ENCODE peak calls at places on chromosomes 11 and 22, in seven cellular contexts. A is adipocyte; T is right lobe of liver; Z is CD4-positive, alpha-beta T cell; X is neural progenitor cell; U is WERI-Rb-1; G is left ventricle myocardium inferior. J is an unnamed sample. For H3K9me3, the result is how much of the 10 kb centered on the place peaks cover.

GRCh38 chr22:23783496-23784167 is 3.1 kb upstream of the SMARCB1 start:
- DNase-seq in A (no peak), T (no peak), Z (no peak), X (no peak), U (no peak), G (no peak), J (no peak)

GRCh38 chr11:121761171-121761570 is 308.4 kb upstream of the SORL1-AS1 start:
- DNase-seq in A (no peak), T (no peak), Z (no peak), X (no peak), U (no peak), G (no peak), J (no peak)

GRCh38 chr11:35419713-35420333 is 465 bp upstream of the SLC1A2 start:
- DNase-seq in A (no peak), T (no peak), Z (no peak), X (peak), U (peak), G (peak), J (no peak)

GRCh38 chr11:88246680-88247079 is 71.4 kb upstream of the RAB38 start:
- DNase-seq in A (peak), T (no peak), Z (no peak), X (no peak), U (no peak), G (no peak), J (peak)

GRCh38 chr11:9726313-9727022 is 62.6 kb downstream of the SWAP70 start:
- DNase-seq in A (peak), T (no peak), Z (no peak), X (no peak), U (no peak), G (no peak), J (no peak)

GRCh38 chr22:30720263-30720837 is 25.7 kb downstream of the OSBP2 start:
- DNase-seq in A (no peak), T (no peak), Z (no peak), X (no peak), U (no peak), G (no peak), J (no peak)

GRCh38 chr11:69836401-69836800 is 17.2 kb upstream of the FGF3 start:
- DNase-seq in A (no peak), T (no peak), Z (no peak), X (no peak), U (no peak), G (no peak), J (no peak)

GRCh38 chr11:34839969-34840368 is 76.2 kb downstream of the APIP start:
- DNase-seq in A (no peak), T (no peak), Z (no peak), X (no peak), U (no peak), G (no peak), J (no peak)

GRCh38 chr11:7686761-7687160 is 13.5 kb upstream of the CYB5R2 start:
- DNase-seq in A (no peak), T (no peak), Z (no peak), X (no peak), U (no peak), G (no peak), J (no peak)

GRCh38 chr11:102435688-102436087 is 16.9 kb downstream of the TMEM123 start:
- DNase-seq in A (no peak), T (no peak), Z (no peak), X (no peak), U (no peak), G (no peak), J (no peak)
- H3K9me3 ChIP-seq in A (under half), T (under half), Z (under half), X (under half), U (under half), G (under half), J (under half)

DNA sequence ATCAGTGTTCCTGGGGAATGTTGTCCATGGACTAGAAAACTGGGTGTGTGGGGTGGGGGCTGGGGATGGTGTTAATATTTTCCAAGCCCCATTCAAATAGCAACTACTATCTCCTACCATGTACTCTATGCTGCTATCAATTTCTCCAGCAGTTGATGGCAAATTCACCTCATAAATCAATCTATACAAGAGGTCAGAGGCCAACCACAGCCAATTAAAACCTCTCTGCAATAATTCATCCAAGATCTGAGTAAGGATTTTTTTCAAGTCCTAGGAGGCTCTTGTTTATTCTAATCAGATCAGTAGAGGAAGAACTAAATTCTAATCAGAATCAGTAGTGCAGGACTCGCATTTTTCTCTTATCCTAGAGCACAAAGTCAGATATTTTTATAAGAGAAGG is 73.4 kb upstream of the WT1 start:
- DNase-seq in A (no peak), T (no peak), Z (no peak), X (no peak), U (no peak), G (no peak), J (no peak)
- H3K9me3 ChIP-seq in A (under half), T (under half), Z (under half), X (under half), U (under half), G (under half), J (under half)

GRCh38 chr11:5349550-5349949 is 1.8 kb upstream of the OR51B6 start:
- DNase-seq in A (no peak), T (no peak), Z (no peak), X (no peak), U (no peak), G (no peak), J (no peak)

GRCh38 chr11:5345831-5346230 is 2.5 kb upstream of the OR51B5 start:
- DNase-seq in A (no peak), T (no peak), Z (no peak), X (no peak), U (no peak), G (no peak), J (no peak)

GRCh38 chr11:5348516-5349194 is 2.7 kb upstream of the OR51B6 start:
- DNase-seq in A (no peak), T (no peak), Z (no peak), X (no peak), U (no peak), G (no peak), J (no peak)

DNA sequence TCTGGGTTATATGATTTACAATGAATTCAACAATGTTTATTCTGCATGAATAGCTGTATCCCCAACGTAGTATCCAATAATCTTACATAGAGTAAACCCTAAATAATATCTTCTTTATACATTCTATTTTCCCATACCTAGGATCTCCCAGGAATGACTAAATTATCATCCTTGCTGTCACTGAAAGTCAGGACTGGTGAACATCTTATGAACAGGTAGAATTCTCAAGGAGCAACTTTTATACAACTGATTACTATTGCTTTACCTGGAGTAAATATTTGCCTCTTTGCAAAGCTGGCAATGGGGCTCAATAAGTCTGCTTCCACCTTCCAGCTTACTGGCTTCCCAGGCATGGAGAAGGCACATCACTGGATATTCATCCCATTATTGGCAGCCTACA is at the start of gene OR51B6:
- DNase-seq in A (no peak), T (no peak), Z (no peak), X (no peak), U (no peak), G (no peak), J (no peak)
- H3K9me3 ChIP-seq in A (under half), T (under half), Z (under half), X (under half), U (under half), G (under half), J (under half)

DNA sequence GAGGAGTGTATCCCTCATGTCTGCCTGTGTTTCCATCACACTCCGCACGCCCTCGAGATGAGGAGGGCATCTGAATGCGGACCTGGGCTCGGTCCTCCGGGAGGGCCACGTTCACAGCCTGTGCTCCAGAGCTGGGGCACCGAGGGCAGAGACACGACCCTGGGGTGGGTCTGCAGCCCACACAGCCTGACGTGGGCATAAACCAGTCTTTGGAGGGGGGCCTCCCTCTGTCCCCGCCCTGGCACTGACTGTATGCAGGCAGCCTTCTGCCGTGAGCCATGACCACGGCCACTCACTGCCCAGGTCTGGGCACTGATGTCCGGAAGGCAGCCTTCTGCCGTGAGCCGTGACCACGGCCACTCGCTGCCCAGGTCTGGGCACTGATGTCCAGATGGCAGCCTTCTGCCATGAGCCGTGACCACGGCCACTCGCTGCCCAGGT is 1425.1 kb downstream of the BRD1 start:
- DNase-seq in A (no peak), T (no peak), Z (no peak), X (no peak), U (no peak), G (no peak), J (no peak)
- H3K9me3 ChIP-seq in A (under half), T (under half), Z (under half), X (under half), U (under half), G (under half), J (under half)

GRCh38 chr22:22125579-22126468 is 118.8 kb upstream of the VPREB1 start:
- DNase-seq in A (no peak), T (no peak), Z (no peak), X (no peak), U (no peak), G (no peak), J (no peak)

GRCh38 chr22:22123118-22123959 is 121.2 kb upstream of the VPREB1 start:
- DNase-seq in A (no peak), T (no peak), Z (no peak), X (no peak), U (no peak), G (no peak), J (no peak)

GRCh38 chr22:22123960-22124278 is 120.7 kb upstream of the VPREB1 start:
- DNase-seq in A (no peak), T (no peak), Z (no peak), X (no peak), U (no peak), G (no peak), J (no peak)

GRCh38 chr22:22124374-22124773 is 120.2 kb upstream of the VPREB1 start:
- DNase-seq in A (no peak), T (no peak), Z (no peak), X (no peak), U (no peak), G (no peak), J (no peak)

DNA sequence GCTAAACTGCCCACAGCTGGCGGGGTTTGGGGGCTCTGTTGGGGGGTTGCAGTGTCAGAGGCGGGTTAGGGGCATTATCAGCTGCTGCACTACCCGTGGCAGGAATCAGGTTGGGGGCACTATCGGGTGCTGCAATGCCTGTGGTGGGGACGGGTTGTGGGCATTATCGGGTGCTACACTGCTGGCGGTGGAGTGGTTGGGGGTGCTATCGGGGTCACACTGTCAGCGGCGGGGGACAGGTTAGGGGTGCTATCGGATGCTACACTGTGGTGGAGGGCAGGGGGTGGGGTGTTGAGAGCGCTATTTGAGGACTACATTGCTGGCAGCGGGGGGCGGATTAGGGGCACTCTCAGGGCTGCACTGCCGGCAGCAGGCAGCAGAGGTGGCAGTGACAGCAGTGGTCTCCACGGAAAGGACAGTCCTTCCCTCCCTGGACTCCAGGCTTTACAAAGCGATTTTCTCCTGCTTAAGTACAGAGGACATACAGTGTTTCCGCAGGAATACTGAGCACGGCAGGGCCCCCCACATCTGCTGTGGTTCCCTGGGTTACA is 119.5 kb upstream of the VPREB1 start:
- DNase-seq in A (no peak), T (no peak), Z (no peak), X (peak), U (no peak), G (no peak), J (no peak)
- H3K9me3 ChIP-seq in A (under half), T (under half), Z (under half), X (under half), U (under half), G (under half), J (under half)